ENCODE peak calls at places on chromosomes 4 and X, in four cellular contexts. One of them, this sample, is unnamed.

GRCh38 chr4:154732669-154733068 is 11.1 kb upstream of the LRAT start:
- DNase-seq in AG04450: no peak
- DNase-seq in CD4-positive, alpha-beta T cell: no peak
- DNase-seq in CD8-positive, alpha-beta T cell: no peak
- DNase-seq in this sample: no peak

GRCh38 chr4:6986067-6986780 is 56.9 kb upstream of the TADA2B start:
- DNase-seq in CD8-positive, alpha-beta T cell: no peak
- DNase-seq in AG04450: peak; percentile 38
- DNase-seq in CD4-positive, alpha-beta T cell: no peak
- DNase-seq in this sample: no peak

GRCh38 chr4:93983133-93983532 is 154.6 kb downstream of the ATOH1 start:
- DNase-seq in AG04450: no peak
- DNase-seq in CD8-positive, alpha-beta T cell: no peak
- DNase-seq in CD4-positive, alpha-beta T cell: no peak
- DNase-seq in this sample: no peak

GRCh38 chr4:157172011-157172410 is 48.5 kb upstream of the GRIA2 start:
- DNase-seq in AG04450: no peak
- DNase-seq in CD4-positive, alpha-beta T cell: no peak
- DNase-seq in CD8-positive, alpha-beta T cell: no peak
- DNase-seq in this sample: no peak

GRCh38 chrX:87409113-87409841 is 108.3 kb upstream of the KLHL4 start:
- DNase-seq in AG04450: no peak
- DNase-seq in CD4-positive, alpha-beta T cell: no peak
- DNase-seq in CD8-positive, alpha-beta T cell: no peak
- DNase-seq in this sample: no peak

GRCh38 chr4:138734746-138735145 is 280.8 kb upstream of the NOCT start:
- DNase-seq in CD8-positive, alpha-beta T cell: no peak
- DNase-seq in AG04450: peak; percentile 65
- DNase-seq in CD4-positive, alpha-beta T cell: no peak
- DNase-seq in this sample: no peak

GRCh38 chr4:152936446-152937279 is 540 bp downstream of the FHDC1 start:
- DNase-seq in CD8-positive, alpha-beta T cell: no peak
- DNase-seq in CD4-positive, alpha-beta T cell: no peak
- DNase-seq in AG04450: no peak
- DNase-seq in this sample: peak; percentile 3

GRCh38 chrX:139738581-139738980 is 30.6 kb upstream of the MCF2 start:
- DNase-seq in CD8-positive, alpha-beta T cell: no peak
- DNase-seq in CD4-positive, alpha-beta T cell: no peak
- DNase-seq in AG04450: no peak
- DNase-seq in this sample: no peak

GRCh38 chr4:28436191-28437080 is 1575.8 kb downstream of the STIM2 start:
- DNase-seq in CD4-positive, alpha-beta T cell: no peak
- DNase-seq in CD8-positive, alpha-beta T cell: no peak
- DNase-seq in AG04450: no peak
- DNase-seq in this sample: no peak

GRCh38 chr4:61397174-61397573 is 197.0 kb downstream of the ADGRL3 start:
- DNase-seq in CD4-positive, alpha-beta T cell: no peak
- DNase-seq in AG04450: no peak
- DNase-seq in CD8-positive, alpha-beta T cell: no peak
- DNase-seq in this sample: no peak

GRCh38 chrX:133444952-133445831 is 29.9 kb upstream of the GPC4 start:
- DNase-seq in AG04450: no peak
- DNase-seq in CD8-positive, alpha-beta T cell: no peak
- DNase-seq in CD4-positive, alpha-beta T cell: no peak
- DNase-seq in this sample: no peak

GRCh38 chr4:992297-993110 is 700 bp downstream of the SLC26A1 start:
- DNase-seq in CD8-positive, alpha-beta T cell: no peak
- DNase-seq in AG04450: no peak
- DNase-seq in CD4-positive, alpha-beta T cell: no peak
- DNase-seq in this sample: no peak

GRCh38 chrX:15816453-15816838 is 26.2 kb downstream of the ZRSR2 start:
- DNase-seq in CD8-positive, alpha-beta T cell: no peak
- DNase-seq in CD4-positive, alpha-beta T cell: no peak
- DNase-seq in AG04450: no peak
- DNase-seq in this sample: no peak

GRCh38 chr4:122152699-122153328 is 683 bp downstream of the BLTP1 start:
- DNase-seq in CD4-positive, alpha-beta T cell: peak; percentile 2
- DNase-seq in CD8-positive, alpha-beta T cell: peak; percentile 62
- DNase-seq in AG04450: no peak
- DNase-seq in this sample: peak; percentile 44

GRCh38 chrX:105221374-105221773 is 880 bp upstream of the TEX13A start:
- DNase-seq in AG04450: no peak
- DNase-seq in CD4-positive, alpha-beta T cell: no peak
- DNase-seq in CD8-positive, alpha-beta T cell: no peak
- DNase-seq in this sample: no peak

GRCh38 chrX:40205471-40205870 is 107.7 kb upstream of the BCOR start:
- DNase-seq in CD8-positive, alpha-beta T cell: no peak
- DNase-seq in AG04450: no peak
- DNase-seq in CD4-positive, alpha-beta T cell: no peak
- DNase-seq in this sample: no peak

GRCh38 chr4:8725071-8725841 is 132.7 kb downstream of the CPZ start:
- DNase-seq in CD4-positive, alpha-beta T cell: no peak
- DNase-seq in AG04450: no peak
- DNase-seq in CD8-positive, alpha-beta T cell: no peak
- DNase-seq in this sample: no peak

GRCh38 chrX:135484636-135485289 is 35.7 kb upstream of the INTS6L start:
- DNase-seq in CD8-positive, alpha-beta T cell: no peak
- DNase-seq in CD4-positive, alpha-beta T cell: peak; percentile 1
- DNase-seq in AG04450: no peak
- DNase-seq in this sample: no peak

GRCh38 chr4:32745351-32745750 is 2025.2 kb downstream of the PCDH7 start:
- DNase-seq in CD8-positive, alpha-beta T cell: no peak
- DNase-seq in CD4-positive, alpha-beta T cell: no peak
- DNase-seq in AG04450: no peak
- DNase-seq in this sample: no peak

GRCh38 chrX:135389717-135390116 is 32.0 kb upstream of the SMIM10L2A start:
- DNase-seq in AG04450: no peak
- DNase-seq in CD4-positive, alpha-beta T cell: no peak
- DNase-seq in CD8-positive, alpha-beta T cell: no peak
- DNase-seq in this sample: no peak

GRCh38 chr4:89371614-89372013 is 64.0 kb upstream of the GPRIN3 start:
- DNase-seq in CD8-positive, alpha-beta T cell: no peak
- DNase-seq in AG04450: no peak
- DNase-seq in CD4-positive, alpha-beta T cell: no peak
- DNase-seq in this sample: no peak

GRCh38 chr4:144171697-144172096 is 31.2 kb upstream of the GYPA start:
- DNase-seq in CD4-positive, alpha-beta T cell: no peak
- DNase-seq in AG04450: no peak
- DNase-seq in CD8-positive, alpha-beta T cell: no peak
- DNase-seq in this sample: no peak

GRCh38 chrX:537156-537555 is 93.4 kb upstream of the SHOX start:
- DNase-seq in AG04450: no peak
- DNase-seq in CD4-positive, alpha-beta T cell: no peak
- DNase-seq in CD8-positive, alpha-beta T cell: no peak
- DNase-seq in this sample: no peak

GRCh38 chrX:115112411-115112810 is 76.8 kb upstream of the RBMXL3 start:
- DNase-seq in AG04450: no peak
- DNase-seq in CD4-positive, alpha-beta T cell: no peak
- DNase-seq in CD8-positive, alpha-beta T cell: no peak
- DNase-seq in this sample: no peak

GRCh38 chrX:1727531-1728027 is 112.7 kb downstream of the ASMT start:
- DNase-seq in CD8-positive, alpha-beta T cell: no peak
- DNase-seq in CD4-positive, alpha-beta T cell: no peak
- DNase-seq in AG04450: no peak
- DNase-seq in this sample: peak; percentile 7

GRCh38 chrX:2693123-2693438 is 2.0 kb downstream of the CD99 start:
- DNase-seq in AG04450: no peak
- DNase-seq in CD4-positive, alpha-beta T cell: no peak
- DNase-seq in CD8-positive, alpha-beta T cell: no peak
- DNase-seq in this sample: no peak

GRCh38 chrX:16603822-16604221 is 46.1 kb upstream of the S100G start:
- DNase-seq in CD8-positive, alpha-beta T cell: no peak
- DNase-seq in AG04450: no peak
- DNase-seq in CD4-positive, alpha-beta T cell: no peak
- DNase-seq in this sample: no peak

GRCh38 chr4:81426770-81427604 is 44.7 kb downstream of the RASGEF1B start:
- DNase-seq in CD4-positive, alpha-beta T cell: no peak
- DNase-seq in AG04450: no peak
- DNase-seq in CD8-positive, alpha-beta T cell: no peak
- DNase-seq in this sample: no peak

GRCh38 chrX:120690344-120690743 is 60.5 kb upstream of the C1GALT1C1 start:
- DNase-seq in CD4-positive, alpha-beta T cell: no peak
- DNase-seq in AG04450: no peak
- DNase-seq in CD8-positive, alpha-beta T cell: no peak
- DNase-seq in this sample: no peak

GRCh38 chrX:123818243-123818642 is 41.6 kb upstream of the XIAP start:
- DNase-seq in CD8-positive, alpha-beta T cell: no peak
- DNase-seq in AG04450: no peak
- DNase-seq in CD4-positive, alpha-beta T cell: no peak
- DNase-seq in this sample: no peak

GRCh38 chr4:168360271-168360670 is 41.7 kb upstream of the DDX60 start:
- DNase-seq in CD8-positive, alpha-beta T cell: no peak
- DNase-seq in AG04450: no peak
- DNase-seq in CD4-positive, alpha-beta T cell: no peak
- DNase-seq in this sample: no peak

GRCh38 chr4:99679204-99679603 is 21.6 kb upstream of the C4orf54 start:
- DNase-seq in CD8-positive, alpha-beta T cell: no peak
- DNase-seq in AG04450: no peak
- DNase-seq in CD4-positive, alpha-beta T cell: no peak
- DNase-seq in this sample: no peak

GRCh38 chr4:157819693-157820464 is 352.9 kb downstream of the GASK1B start:
- DNase-seq in CD8-positive, alpha-beta T cell: no peak
- DNase-seq in AG04450: no peak
- DNase-seq in CD4-positive, alpha-beta T cell: no peak
- DNase-seq in this sample: no peak

GRCh38 chr4:1244081-1244977 is 4.6 kb downstream of the CTBP1 start:
- DNase-seq in CD4-positive, alpha-beta T cell: no peak
- DNase-seq in AG04450: no peak
- DNase-seq in CD8-positive, alpha-beta T cell: no peak
- DNase-seq in this sample: no peak

GRCh38 chr4:120773641-120774040 is 148.9 kb downstream of the PRDM5 start:
- DNase-seq in AG04450: no peak
- DNase-seq in CD4-positive, alpha-beta T cell: no peak
- DNase-seq in CD8-positive, alpha-beta T cell: no peak
- DNase-seq in this sample: no peak

GRCh38 chrX:29687687-29688086 is 527.7 kb upstream of the MAGEB2 start:
- DNase-seq in CD8-positive, alpha-beta T cell: no peak
- DNase-seq in CD4-positive, alpha-beta T cell: no peak
- DNase-seq in AG04450: no peak
- DNase-seq in this sample: no peak

GRCh38 chr4:112889199-112889598 is 160.3 kb upstream of the ANK2 start:
- DNase-seq in CD8-positive, alpha-beta T cell: no peak
- DNase-seq in AG04450: no peak
- DNase-seq in CD4-positive, alpha-beta T cell: no peak
- DNase-seq in this sample: no peak

GRCh38 chr4:112894480-112894879 is 155.0 kb upstream of the ANK2 start:
- DNase-seq in AG04450: no peak
- DNase-seq in CD8-positive, alpha-beta T cell: no peak
- DNase-seq in CD4-positive, alpha-beta T cell: no peak
- DNase-seq in this sample: no peak

GRCh38 chr4:112889619-112890294 is 159.7 kb upstream of the ANK2 start:
- DNase-seq in CD8-positive, alpha-beta T cell: no peak
- DNase-seq in AG04450: no peak
- DNase-seq in CD4-positive, alpha-beta T cell: no peak
- DNase-seq in this sample: no peak

GRCh38 chr4:112885897-112886296 is 163.6 kb upstream of the ANK2 start:
- DNase-seq in CD8-positive, alpha-beta T cell: no peak
- DNase-seq in CD4-positive, alpha-beta T cell: no peak
- DNase-seq in AG04450: no peak
- DNase-seq in this sample: no peak

DNA sequence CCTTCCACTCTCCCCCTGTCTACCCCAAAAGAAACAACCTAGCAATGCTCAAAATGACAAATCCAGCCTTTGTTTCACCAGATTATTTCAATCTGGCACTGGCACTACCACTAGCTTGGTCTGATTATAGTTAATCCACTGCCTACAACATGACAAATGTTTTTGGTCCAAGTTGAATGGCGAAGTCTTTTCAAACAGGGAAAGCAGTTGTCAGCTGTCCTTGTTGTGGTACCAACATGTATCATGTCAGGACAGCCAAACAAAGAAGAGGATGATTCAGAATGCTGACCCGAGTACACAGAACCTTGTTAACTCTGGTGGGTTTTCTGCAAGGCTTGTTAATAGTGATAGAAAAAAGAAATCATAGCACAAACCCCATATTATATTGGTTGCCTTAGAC is 160.8 kb upstream of the ANK2 start:
- DNase-seq in AG04450: no peak
- DNase-seq in CD8-positive, alpha-beta T cell: no peak
- DNase-seq in CD4-positive, alpha-beta T cell: no peak
- DNase-seq in this sample: no peak
- H3K27ac ChIP-seq in AG04450: no peak overlapping the region
- H3K27ac ChIP-seq in CD8-positive, alpha-beta T cell: no peak overlapping the region
- H3K27ac ChIP-seq in CD4-positive, alpha-beta T cell: no peak overlapping the region
- H3K27ac ChIP-seq in this sample: peak overlapping the region; percentile 95

GRCh38 chr4:77818077-77818666 is 996 bp downstream of the CNOT6L start:
- DNase-seq in CD4-positive, alpha-beta T cell: peak; percentile 26
- DNase-seq in CD8-positive, alpha-beta T cell: peak; percentile 62
- DNase-seq in AG04450: no peak
- DNase-seq in this sample: no peak
- H3K27ac ChIP-seq in CD4-positive, alpha-beta T cell: peak overlapping the region; percentile 98
- H3K27ac ChIP-seq in CD8-positive, alpha-beta T cell: peak overlapping the region; percentile 93
- H3K27ac ChIP-seq in AG04450: peak overlapping the region; percentile 80
- H3K27ac ChIP-seq in this sample: peak overlapping the region; percentile 95

GRCh38 chrX:6199519-6199918 is 29.1 kb downstream of the NLGN4X start:
- DNase-seq in AG04450: no peak
- DNase-seq in CD4-positive, alpha-beta T cell: no peak
- DNase-seq in CD8-positive, alpha-beta T cell: no peak
- DNase-seq in this sample: no peak
- H3K27ac ChIP-seq in AG04450: no peak overlapping the region
- H3K27ac ChIP-seq in CD4-positive, alpha-beta T cell: no peak overlapping the region
- H3K27ac ChIP-seq in CD8-positive, alpha-beta T cell: no peak overlapping the region
- H3K27ac ChIP-seq in this sample: no peak overlapping the region

DNA sequence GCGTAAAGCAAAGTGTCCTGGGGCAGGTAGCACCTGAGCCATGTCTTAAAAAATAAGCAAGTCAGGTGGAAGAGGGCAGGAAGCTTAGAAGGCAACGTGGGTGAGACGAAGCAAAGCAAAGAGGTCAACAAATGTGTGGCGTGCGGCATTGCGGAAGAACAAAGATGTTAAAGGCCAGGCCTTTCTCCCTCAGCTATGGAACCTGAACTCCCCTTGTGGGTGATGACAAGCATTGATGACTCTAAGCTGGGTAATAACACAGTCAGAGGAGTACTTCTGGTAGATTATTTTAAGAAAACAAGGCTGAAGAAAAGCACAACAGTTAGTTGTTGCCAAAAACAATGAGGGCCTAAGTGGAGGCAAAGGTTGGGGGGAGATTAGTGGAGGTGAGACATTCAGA is 29.0 kb upstream of the SORBS2 start:
- DNase-seq in AG04450: no peak
- DNase-seq in CD4-positive, alpha-beta T cell: no peak
- DNase-seq in CD8-positive, alpha-beta T cell: no peak
- DNase-seq in this sample: no peak
- H3K27ac ChIP-seq in AG04450: no peak overlapping the region
- H3K27ac ChIP-seq in CD4-positive, alpha-beta T cell: no peak overlapping the region
- H3K27ac ChIP-seq in CD8-positive, alpha-beta T cell: no peak overlapping the region
- H3K27ac ChIP-seq in this sample: no peak overlapping the region

DNA sequence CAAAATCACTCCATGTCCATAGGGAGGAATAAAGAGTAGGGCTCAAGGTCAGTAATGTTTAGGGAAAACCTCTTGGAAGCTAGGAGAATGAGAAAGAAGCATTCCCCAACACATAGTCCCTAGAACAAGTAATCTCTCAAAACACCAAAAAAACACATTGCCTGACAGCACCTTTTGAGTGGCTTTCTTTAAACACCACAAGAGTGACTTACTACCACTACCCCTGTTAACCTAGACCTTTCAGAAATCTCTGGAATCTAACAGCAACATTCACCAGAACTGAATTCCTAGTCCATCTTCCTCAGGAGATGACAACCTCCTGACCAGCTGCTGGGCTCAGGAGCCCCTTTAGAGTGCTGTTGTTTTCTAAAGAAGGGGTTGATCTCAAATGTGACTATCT is 142.2 kb downstream of the SOWAHB start:
- DNase-seq in CD8-positive, alpha-beta T cell: no peak
- DNase-seq in AG04450: no peak
- DNase-seq in CD4-positive, alpha-beta T cell: no peak
- DNase-seq in this sample: no peak
- H3K27ac ChIP-seq in CD8-positive, alpha-beta T cell: no peak overlapping the region
- H3K27ac ChIP-seq in AG04450: no peak overlapping the region
- H3K27ac ChIP-seq in CD4-positive, alpha-beta T cell: no peak overlapping the region
- H3K27ac ChIP-seq in this sample: no peak overlapping the region

This sample was measured in caudate nucleus.